ENCODE peak calls at places on chromosome 2, in nine cellular contexts. A, Z, L, D, N, M, O, R and T are unnamed samples.
A peak's percentile ranks its signal among the peaks of the same experiment; 100 is the strongest.

GRCh38 chr2:71277536-71278103 is 50.7 kb upstream of the PAIP2B start:
- DNase-seq in A (no peak), Z (peak; percentile 6), L (peak; percentile 69), D (no peak), N (peak; percentile 81), M (peak; percentile 31), O (peak; percentile 53), R (peak; percentile 70), T (no peak)

GRCh38 chr2:160365691-160366367 is 127.8 kb downstream of the RBMS1 start:
- DNase-seq in A (no peak), Z (no peak), L (peak; percentile 69), D (no peak), N (peak; percentile 93), M (no peak), O (no peak), R (peak; percentile 82), T (no peak)

GRCh38 chr2:152221870-152222269 is 46.3 kb upstream of the STAM2 start:
- DNase-seq in A (no peak), Z (no peak), L (no peak), D (no peak), N (no peak), M (no peak), O (no peak), R (no peak), T (no peak)

GRCh38 chr2:86240251-86240650 is 41.0 kb downstream of the MRPL35 start:
- DNase-seq in A (no peak), Z (no peak), L (no peak), D (no peak), N (no peak), M (no peak), O (no peak), R (no peak), T (no peak)

GRCh38 chr2:143841935-143842334 is 678.0 kb downstream of the ZEB2 start:
- DNase-seq in A (no peak), Z (no peak), L (no peak), D (no peak), N (no peak), M (no peak), O (no peak), R (no peak), T (no peak)

GRCh38 chr2:101152195-101153076 is 1.3 kb upstream of the TBC1D8 start:
- DNase-seq in A (peak; percentile 53), Z (no peak), L (peak; percentile 79), D (no peak), N (peak; percentile 79), M (peak; percentile 85), O (no peak), R (peak; percentile 74), T (no peak)

GRCh38 chr2:38528008-38528442 is 74.7 kb downstream of the HNRNPLL start:
- DNase-seq in A (no peak), Z (no peak), L (no peak), D (no peak), N (peak; percentile 81), M (peak; percentile 36), O (no peak), R (no peak), T (no peak)

GRCh38 chr2:75222527-75222926 is 23.2 kb upstream of the TACR1 start:
- DNase-seq in A (no peak), Z (no peak), L (no peak), D (no peak), N (no peak), M (no peak), O (no peak), R (no peak), T (no peak)

GRCh38 chr2:19579466-19579865 is 221.0 kb upstream of the OSR1 start:
- DNase-seq in A (no peak), Z (no peak), L (no peak), D (no peak), N (no peak), M (no peak), O (no peak), R (no peak), T (no peak)

GRCh38 chr2:105873281-105873680 is 128.6 kb downstream of the NCK2 start:
- DNase-seq in A (no peak), Z (no peak), L (no peak), D (no peak), N (no peak), M (no peak), O (no peak), R (no peak), T (no peak)
- H3K27ac ChIP-seq in A (no peak overlapping the region), Z (peak overlapping the region; percentile 10), L (no peak overlapping the region), D (peak overlapping the region; percentile 1), N (no peak overlapping the region), M (no peak overlapping the region), O (no peak overlapping the region), R (no peak overlapping the region), T (no peak overlapping the region)

GRCh38 chr2:132256251-132256902 is 94.6 kb upstream of the ANKRD30BL start:
- DNase-seq in A (no peak), Z (no peak), L (peak; percentile 71), D (no peak), N (no peak), M (no peak), O (no peak), R (no peak), T (no peak)
- H3K9me3 ChIP-seq in A (no peaks in the 10 kb centered on the region), Z (no peaks in the 10 kb centered on the region), L (no peaks in the 10 kb centered on the region), D (no peaks in the 10 kb centered on the region), N (no peaks in the 10 kb centered on the region), M (peaks cover 53% of the 10 kb centered on the region), O (peaks cover 3% of the 10 kb centered on the region), R (no peaks in the 10 kb centered on the region), T (no peaks in the 10 kb centered on the region)

GRCh38 chr2:156800065-156800556 is 363.9 kb downstream of the GPD2 start:
- DNase-seq in A (no peak), Z (no peak), L (no peak), D (no peak), N (no peak), M (no peak), O (no peak), R (no peak), T (no peak)
- H3K4me3 ChIP-seq in A (no peak overlapping the region), Z (no peak overlapping the region), L (no peak overlapping the region), D (no peak overlapping the region), N (no peak overlapping the region), M (no peak overlapping the region), O (no peak overlapping the region), R (no peak overlapping the region), T (no peak overlapping the region)

GRCh38 chr2:205759732-205760516 is 77.6 kb downstream of the NRP2 start:
- DNase-seq in A (no peak), Z (no peak), L (no peak), D (no peak), N (no peak), M (no peak), O (no peak), R (no peak), T (no peak)
- H3K27ac ChIP-seq in A (no peak overlapping the region), Z (no peak overlapping the region), L (no peak overlapping the region), D (no peak overlapping the region), N (no peak overlapping the region), M (no peak overlapping the region), O (no peak overlapping the region), R (no peak overlapping the region), T (no peak overlapping the region)